ENCODE peak calls at places on chromosomes 6 and 20, in four cellular contexts. One of them, this sample, is unnamed. For H3K4me1, the result is how much of the 10 kb centered on the place peaks cover.

GRCh38 chr6:16338577-16339262 is 100.3 kb downstream of the GMPR start:
- DNase-seq in adrenal gland: peak
- DNase-seq in transverse colon: peak
- DNase-seq in pancreas: no peak
- DNase-seq in this sample: peak

GRCh38 chr6:22575190-22575589 is 5.8 kb downstream of the HDGFL1 start:
- DNase-seq in adrenal gland: no peak
- DNase-seq in transverse colon: no peak
- DNase-seq in pancreas: no peak
- DNase-seq in this sample: no peak

GRCh38 chr20:51221791-51222408 is 199.0 kb upstream of the KCNG1 start:
- DNase-seq in adrenal gland: no peak
- DNase-seq in transverse colon: peak
- DNase-seq in pancreas: no peak
- DNase-seq in this sample: no peak

GRCh38 chr6:1067346-1067745 is 244.6 kb upstream of the FOXQ1 start:
- DNase-seq in adrenal gland: no peak
- DNase-seq in transverse colon: no peak
- DNase-seq in pancreas: no peak
- DNase-seq in this sample: no peak

GRCh38 chr20:20205141-20205861 is 153.0 kb downstream of the CFAP61 start:
- DNase-seq in adrenal gland: no peak
- DNase-seq in transverse colon: no peak
- DNase-seq in pancreas: no peak
- DNase-seq in this sample: no peak

GRCh38 chr6:41161851-41162552 is 914 bp downstream of the TREM2 start:
- DNase-seq in adrenal gland: peak
- DNase-seq in transverse colon: no peak
- DNase-seq in pancreas: no peak
- DNase-seq in this sample: no peak

GRCh38 chr6:155085582-155086253 is 90.6 kb downstream of the TIAM2 start:
- DNase-seq in adrenal gland: peak
- DNase-seq in transverse colon: no peak
- DNase-seq in pancreas: no peak
- DNase-seq in this sample: no peak

GRCh38 chr6:4401408-4402367 is 266.3 kb upstream of the ECI2 start:
- DNase-seq in adrenal gland: peak
- DNase-seq in transverse colon: no peak
- DNase-seq in pancreas: no peak
- DNase-seq in this sample: no peak

GRCh38 chr6:50707652-50708325 is 5.5 kb upstream of the TFAP2D start:
- DNase-seq in adrenal gland: no peak
- DNase-seq in transverse colon: no peak
- DNase-seq in pancreas: no peak
- DNase-seq in this sample: peak

GRCh38 chr6:90220273-90220672 is 76.4 kb downstream of the BACH2 start:
- DNase-seq in adrenal gland: no peak
- DNase-seq in transverse colon: no peak
- DNase-seq in pancreas: no peak
- DNase-seq in this sample: no peak

GRCh38 chr6:166515072-166515810 is 71.2 kb downstream of the RAMACL start:
- DNase-seq in adrenal gland: no peak
- DNase-seq in transverse colon: peak
- DNase-seq in pancreas: no peak
- DNase-seq in this sample: peak
- TF ChIP-seq CTCF in adrenal gland: peak
- TF ChIP-seq CTCF in transverse colon: no peak
- TF ChIP-seq CTCF in pancreas: no peak
- TF ChIP-seq CTCF in this sample: peak

DNA sequence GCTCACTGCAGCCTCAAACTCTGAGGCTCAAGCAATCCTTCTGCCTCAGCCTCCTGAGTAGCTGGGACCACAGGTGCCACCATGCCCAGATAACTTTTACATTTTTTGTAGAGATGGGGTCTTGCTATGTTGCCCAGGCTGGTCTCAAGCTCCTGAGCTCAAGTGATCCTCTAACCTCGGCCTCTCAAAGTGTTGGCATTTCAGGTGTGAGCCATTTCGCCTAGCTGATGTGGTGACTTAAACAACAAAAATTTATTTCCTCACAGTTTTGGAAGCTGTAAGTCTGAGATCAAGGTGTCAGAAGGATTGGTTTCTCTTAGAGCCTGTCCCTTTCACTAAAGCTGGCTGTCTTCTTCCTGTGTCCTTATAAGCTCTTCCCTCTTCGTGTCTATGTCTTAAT is 15.0 kb upstream of the JARID2 start:
- DNase-seq in adrenal gland: no peak
- DNase-seq in transverse colon: no peak
- DNase-seq in pancreas: no peak
- DNase-seq in this sample: no peak
- H3K4me1 ChIP-seq in adrenal gland: under half
- H3K4me1 ChIP-seq in transverse colon: under half
- H3K4me1 ChIP-seq in pancreas: under half
- H3K4me1 ChIP-seq in this sample: under half

DNA sequence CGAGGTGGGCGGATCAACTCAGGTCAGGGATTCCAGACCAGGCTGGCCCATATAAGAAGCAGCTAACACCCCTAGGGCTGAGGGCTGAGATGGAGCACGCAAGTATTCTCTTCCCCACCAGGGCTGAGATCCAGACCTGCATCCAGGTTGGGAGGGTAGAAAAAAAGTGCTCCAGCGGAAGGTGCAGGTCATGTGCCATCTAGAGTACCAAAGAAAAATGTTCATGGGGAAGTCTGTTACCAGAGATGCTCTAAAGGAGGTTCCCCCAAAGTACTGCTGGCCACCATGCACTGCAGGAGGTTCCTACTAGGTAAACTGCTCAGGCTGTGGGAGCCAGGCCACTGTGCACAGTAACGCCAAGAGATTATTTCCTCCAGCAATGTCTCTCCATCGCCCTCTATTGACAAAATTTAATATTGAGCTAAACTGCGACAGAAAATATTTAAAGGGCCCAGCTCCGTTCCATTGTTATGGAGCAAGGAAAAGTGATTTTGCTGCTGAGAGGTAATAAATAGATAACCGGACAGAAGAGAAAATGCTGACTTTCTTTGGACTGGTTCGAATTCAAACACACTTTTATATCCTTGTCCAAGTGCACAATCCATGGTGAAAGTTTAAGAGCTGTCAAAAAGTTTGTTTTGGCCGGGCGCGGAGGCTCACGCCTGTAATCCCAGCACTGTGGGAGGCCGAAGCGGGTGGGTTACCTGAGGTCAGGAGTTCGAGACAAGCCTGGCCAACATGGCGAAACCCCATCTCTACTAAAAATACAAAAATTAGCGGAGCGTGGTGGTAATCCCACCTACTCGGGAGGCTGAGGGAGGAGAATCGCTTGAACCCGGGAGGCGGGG is 159.9 kb downstream of the OR2B2 start:
- DNase-seq in adrenal gland: peak
- DNase-seq in transverse colon: peak
- DNase-seq in pancreas: peak
- DNase-seq in this sample: peak
- TF ChIP-seq CTCF in adrenal gland: peak
- TF ChIP-seq CTCF in transverse colon: peak
- TF ChIP-seq CTCF in pancreas: peak
- TF ChIP-seq CTCF in this sample: peak

DNA sequence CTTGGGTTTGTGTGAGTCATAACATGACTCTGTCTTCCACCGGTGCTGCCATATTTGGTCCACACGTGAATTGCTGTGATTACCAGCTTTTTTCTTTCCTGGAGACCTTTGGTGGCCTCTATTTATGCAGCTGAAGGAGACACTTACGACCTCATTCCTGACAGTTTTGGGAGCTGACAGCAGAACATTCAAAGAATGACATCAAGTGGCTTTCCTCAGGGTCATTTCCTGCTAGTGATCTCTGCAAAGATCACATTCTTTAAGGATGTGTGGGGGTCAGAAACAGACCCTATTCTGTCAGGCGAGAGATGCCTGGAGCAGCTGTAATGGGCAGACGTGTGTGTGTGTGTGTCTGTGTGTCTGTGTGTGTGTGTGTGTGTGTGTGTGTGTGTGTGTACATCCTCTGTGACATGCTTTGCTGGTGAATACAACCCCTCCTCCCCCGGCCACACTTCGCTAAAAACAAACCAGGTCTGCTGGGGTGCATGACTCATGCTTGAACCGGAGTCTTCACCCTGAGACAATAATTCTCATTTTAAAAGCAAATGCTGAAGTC is 115.6 kb downstream of the TMEM170B start:
- DNase-seq in adrenal gland: peak
- DNase-seq in transverse colon: no peak
- DNase-seq in pancreas: no peak
- DNase-seq in this sample: peak
- H3K4me1 ChIP-seq in adrenal gland: under half
- H3K4me1 ChIP-seq in transverse colon: under half
- H3K4me1 ChIP-seq in pancreas: under half
- H3K4me1 ChIP-seq in this sample: under half

GRCh38 chr6:151550618-151551017 is 56.8 kb downstream of the CCDC170 start:
- DNase-seq in adrenal gland: no peak
- DNase-seq in transverse colon: no peak
- DNase-seq in pancreas: no peak
- DNase-seq in this sample: no peak

GRCh38 chr6:151549790-151550189 is 56.0 kb downstream of the CCDC170 start:
- DNase-seq in adrenal gland: no peak
- DNase-seq in transverse colon: no peak
- DNase-seq in pancreas: no peak
- DNase-seq in this sample: no peak

GRCh38 chr6:151546941-151547659 is 53.3 kb downstream of the CCDC170 start:
- DNase-seq in adrenal gland: no peak
- DNase-seq in transverse colon: no peak
- DNase-seq in pancreas: no peak
- DNase-seq in this sample: no peak

GRCh38 chr6:151551223-151551857 is 57.5 kb downstream of the CCDC170 start:
- DNase-seq in adrenal gland: no peak
- DNase-seq in transverse colon: no peak
- DNase-seq in pancreas: no peak
- DNase-seq in this sample: no peak

DNA sequence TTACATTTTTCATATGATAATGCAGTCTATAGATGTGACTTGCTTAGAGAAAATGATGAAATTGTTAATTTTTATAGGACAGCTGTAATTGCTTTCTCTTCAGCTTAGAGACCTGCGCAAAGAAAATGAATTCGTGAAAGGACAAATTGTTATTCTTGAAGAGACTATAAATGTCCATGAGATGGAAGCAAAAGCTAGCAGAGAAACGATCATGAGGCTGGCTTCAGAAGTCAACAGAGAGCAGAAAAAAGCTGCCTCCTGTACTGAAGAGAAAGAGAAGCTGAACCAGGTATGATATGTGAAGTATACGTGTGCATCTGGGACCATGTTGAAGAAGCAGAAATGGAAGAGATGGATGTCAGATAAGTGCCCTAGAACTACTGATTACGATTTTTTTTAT is 54.4 kb downstream of the CCDC170 start:
- DNase-seq in adrenal gland: no peak
- DNase-seq in transverse colon: no peak
- DNase-seq in pancreas: no peak
- DNase-seq in this sample: no peak
- TF ChIP-seq CTCF in adrenal gland: no peak
- TF ChIP-seq CTCF in transverse colon: no peak
- TF ChIP-seq CTCF in pancreas: no peak
- TF ChIP-seq CTCF in this sample: no peak

GRCh38 chr6:152330984-152331383 is 306.2 kb downstream of the SYNE1 start:
- DNase-seq in adrenal gland: no peak
- DNase-seq in transverse colon: no peak
- DNase-seq in pancreas: no peak
- DNase-seq in this sample: no peak
- H3K4me1 ChIP-seq in adrenal gland: under half
- H3K4me1 ChIP-seq in transverse colon: under half
- H3K4me1 ChIP-seq in pancreas: under half
- H3K4me1 ChIP-seq in this sample: under half

DNA sequence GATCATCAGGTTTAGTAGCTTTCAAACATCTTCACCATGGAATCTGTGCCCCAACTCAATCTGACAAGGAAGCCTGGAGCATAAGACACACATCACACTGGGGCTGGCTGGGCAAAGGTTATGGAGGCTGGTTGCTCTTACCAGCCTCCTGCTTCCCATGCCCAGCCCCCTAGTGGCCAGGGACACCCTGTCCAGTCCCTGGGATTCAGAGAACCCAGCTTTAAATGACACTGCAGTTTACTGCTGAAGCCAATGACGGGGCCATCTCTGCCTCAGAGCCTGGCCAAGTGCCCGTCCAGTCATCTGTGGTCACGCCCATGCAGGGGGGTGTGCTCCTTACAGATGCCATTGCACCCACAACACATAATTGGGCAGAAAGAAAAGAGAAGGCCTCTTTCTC is 272.9 kb downstream of the SMOC2 start:
- DNase-seq in adrenal gland: no peak
- DNase-seq in transverse colon: peak
- DNase-seq in pancreas: peak
- DNase-seq in this sample: peak
- TF ChIP-seq CTCF in adrenal gland: no peak
- TF ChIP-seq CTCF in transverse colon: peak
- TF ChIP-seq CTCF in pancreas: peak
- TF ChIP-seq CTCF in this sample: peak

DNA sequence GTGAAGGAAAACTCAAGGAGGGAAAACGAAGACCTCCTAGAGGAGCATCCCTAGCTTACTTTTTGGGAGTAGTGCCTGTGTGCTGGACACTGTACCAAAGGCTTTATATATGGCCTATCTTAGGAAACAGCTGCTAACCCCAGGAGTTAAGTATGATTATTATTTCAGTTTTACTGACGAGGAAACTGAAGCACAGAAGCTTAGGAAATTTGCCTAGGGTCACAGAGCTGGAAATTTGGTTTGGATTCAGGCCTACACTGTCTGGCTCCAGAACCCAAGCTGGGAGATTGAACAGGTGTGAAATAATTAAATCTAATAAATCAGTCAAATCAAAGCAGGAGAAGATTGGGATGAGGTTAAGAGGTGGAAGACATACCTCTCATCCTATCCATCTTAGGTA is 78.0 kb downstream of the SLX4IP start:
- DNase-seq in adrenal gland: no peak
- DNase-seq in transverse colon: no peak
- DNase-seq in pancreas: no peak
- DNase-seq in this sample: no peak
- H3K4me1 ChIP-seq in adrenal gland: under half
- H3K4me1 ChIP-seq in transverse colon: under half
- H3K4me1 ChIP-seq in pancreas: under half
- H3K4me1 ChIP-seq in this sample: under half

GRCh38 chr20:62401331-62401779 is 5.7 kb downstream of the CABLES2 start:
- DNase-seq in adrenal gland: no peak
- DNase-seq in transverse colon: no peak
- DNase-seq in pancreas: no peak
- DNase-seq in this sample: no peak
- TF ChIP-seq CTCF in adrenal gland: no peak
- TF ChIP-seq CTCF in transverse colon: no peak
- TF ChIP-seq CTCF in pancreas: no peak
- TF ChIP-seq CTCF in this sample: peak

This sample was measured in BE2C.